ENCODE peak calls at places on chromosome 16, in four cellular contexts. Q is spleen, J is HCT116, V is GM23338. C is an unnamed sample.

GRCh38 chr16:84957792-84958191 is 53.5 kb downstream of the ZDHHC7 start:
- DNase-seq in Q (no peak), J (no peak), V (no peak), C (no peak)

GRCh38 chr16:69310479-69311114 is 553 bp upstream of the VPS4A start:
- DNase-seq in Q (no peak), J (no peak), V (no peak), C (no peak)

GRCh38 chr16:57483725-57484514 is 2.4 kb downstream of the DOK4 start:
- DNase-seq in Q (peak; percentile 71), J (no peak), V (no peak), C (no peak)

GRCh38 chr16:26981266-26981938 is 85.3 kb upstream of the C16orf82 start:
- DNase-seq in Q (no peak), J (no peak), V (no peak), C (peak; percentile 87)

GRCh38 chr16:11165349-11165748 is 90.7 kb downstream of the SOCS1 start:
- DNase-seq in Q (peak; percentile 6), J (no peak), V (no peak), C (no peak)

GRCh38 chr16:26993511-26993910 is 73.2 kb upstream of the C16orf82 start:
- DNase-seq in Q (no peak), J (no peak), V (no peak), C (no peak)

GRCh38 chr16:9489823-9490467 is 398.5 kb downstream of the HAPSTR1 start:
- DNase-seq in Q (no peak), J (no peak), V (peak; percentile 15), C (no peak)

GRCh38 chr16:73231969-73232554 is 184.1 kb upstream of the ZFHX3 start:
- DNase-seq in Q (no peak), J (no peak), V (no peak), C (no peak)

GRCh38 chr16:79158337-79158736 is 442.2 kb downstream of the MAF start:
- DNase-seq in Q (no peak), J (no peak), V (peak; percentile 41), C (no peak)
- TF ChIP-seq CTCF in Q (no peak), J (no peak), V (no peak), C (no peak)

DNA sequence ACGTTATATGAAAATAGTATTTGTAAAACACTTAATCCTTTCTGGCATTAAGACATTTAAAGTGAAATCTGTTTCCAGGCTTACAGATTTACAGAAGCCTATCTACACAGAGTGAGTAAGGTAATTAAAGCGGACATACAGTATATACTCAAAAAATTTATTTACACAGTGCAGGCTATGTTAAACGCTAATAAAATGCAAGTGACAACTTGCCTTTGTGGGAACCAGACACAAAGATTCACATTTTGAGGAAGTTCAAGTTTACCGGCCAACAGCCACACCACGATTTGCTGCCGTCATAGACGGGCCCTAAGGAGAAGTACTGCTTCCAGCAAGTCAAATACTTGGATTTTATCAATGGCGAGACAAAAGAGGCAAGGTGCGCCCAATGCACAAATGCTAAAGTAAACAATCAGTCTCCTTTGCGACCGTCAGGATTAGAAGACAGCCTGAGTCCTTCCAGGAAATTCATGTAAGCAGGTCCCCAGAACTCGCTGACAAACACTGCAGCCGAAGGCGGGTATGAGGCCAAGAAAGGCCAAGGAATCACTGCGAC is 799 bp downstream of the VPS35 start:
- DNase-seq in Q (peak; percentile 89), J (no peak), V (no peak), C (peak; percentile 35)
- TF ChIP-seq CTCF in Q (no peak), J (no peak), V (no peak), C (peak; percentile 19)

GRCh38 chr16:6714510-6714909 is 618.1 kb upstream of the RBFOX1 start:
- DNase-seq in Q (no peak), J (no peak), V (no peak), C (no peak)
- TF ChIP-seq CTCF in Q (no peak), J (no peak), V (no peak), C (no peak)

GRCh38 chr16:50067290-50067853 is 1.6 kb downstream of the HEATR3 start:
- DNase-seq in Q (peak; percentile 31), J (peak; percentile 22), V (peak; percentile 47), C (peak; percentile 85)
- TF ChIP-seq CTCF in Q (peak; percentile 39), J (peak; percentile 51), V (peak; percentile 56), C (peak; percentile 76)

DNA sequence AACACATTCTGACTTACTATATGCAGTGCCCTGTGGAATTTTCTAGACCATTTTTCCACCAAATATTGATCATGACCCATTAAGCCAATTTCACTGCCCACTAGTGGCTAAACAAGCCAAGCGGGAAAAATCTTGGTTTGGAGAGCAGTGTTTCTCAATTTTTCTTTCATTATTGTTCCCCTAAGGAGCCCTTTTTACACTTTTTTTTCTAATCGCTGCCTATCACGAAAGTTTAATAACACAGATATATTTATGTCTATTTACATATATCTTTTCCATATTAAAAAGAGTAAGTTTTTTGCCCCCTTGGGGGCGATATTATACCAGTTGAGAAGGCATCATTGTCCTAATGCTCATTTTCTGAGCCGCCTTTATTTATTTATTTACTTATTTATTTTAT is 10.8 kb upstream of the TLCD3B start:
- DNase-seq in Q (no peak), J (no peak), V (peak; percentile 40), C (peak; percentile 67)
- TF ChIP-seq CTCF in Q (peak; percentile 46), J (peak; percentile 54), V (peak; percentile 64), C (peak; percentile 34)

C was measured in choroid plexus epithelial cell.